ENCODE peak calls at places on chromosomes 13 and 19, in eight cellular contexts. O, P, C, H, M, Z, X and F are unnamed samples.

GRCh38 chr13:110209950-110210603 is 96.9 kb downstream of the COL4A1 start:
- DNase-seq in O (no peak), P (no peak), C (no peak), H (no peak), M (no peak), Z (no peak), X (no peak), F (no peak)

GRCh38 chr19:29576761-29577661 is 29.1 kb upstream of the POP4 start:
- DNase-seq in O (no peak), P (peak; percentile 47), C (no peak), H (no peak), M (no peak), Z (no peak), X (no peak), F (peak; percentile 7)

GRCh38 chr19:51016798-51017683 is 2.5 kb downstream of the KLK10 start:
- DNase-seq in O (no peak), P (peak; percentile 16), C (peak; percentile 26), H (no peak), M (no peak), Z (peak; percentile 74), X (no peak), F (peak; percentile 16)

GRCh38 chr19:40252395-40252794 is 25.9 kb upstream of the CCNP start:
- DNase-seq in O (no peak), P (no peak), C (no peak), H (no peak), M (no peak), Z (no peak), X (peak; percentile 3), F (no peak)

GRCh38 chr13:95360464-95361097 is 59.3 kb upstream of the ABCC4 start:
- DNase-seq in O (no peak), P (peak; percentile 49), C (no peak), H (no peak), M (no peak), Z (no peak), X (no peak), F (peak; percentile 19)

GRCh38 chr13:78599911-78600310 is 3.4 kb downstream of the POU4F1 start:
- DNase-seq in O (no peak), P (no peak), C (no peak), H (no peak), M (no peak), Z (no peak), X (no peak), F (no peak)

GRCh38 chr13:67383358-67383757 is 153.2 kb upstream of the PCDH9 start:
- DNase-seq in O (no peak), P (peak; percentile 17), C (no peak), H (no peak), M (no peak), Z (no peak), X (peak; percentile 51), F (peak; percentile 24)

GRCh38 chr13:28322256-28322895 is 172.6 kb downstream of the FLT1 start:
- DNase-seq in O (no peak), P (peak; percentile 42), C (no peak), H (no peak), M (peak; percentile 88), Z (no peak), X (no peak), F (peak; percentile 57)

GRCh38 chr13:50509167-50509566 is 334.3 kb downstream of the DLEU7 start:
- DNase-seq in O (no peak), P (no peak), C (no peak), H (no peak), M (no peak), Z (no peak), X (no peak), F (no peak)

GRCh38 chr13:110676511-110677204 is 29.3 kb downstream of the CARS2 start:
- DNase-seq in O (no peak), P (no peak), C (no peak), H (no peak), M (no peak), Z (no peak), X (no peak), F (no peak)

GRCh38 chr19:56839665-56840451 is 668 bp downstream of the PEG3 start:
- DNase-seq in O (peak; percentile 92), P (no peak), C (peak; percentile 92), H (no peak), M (peak; percentile 5), Z (no peak), X (peak; percentile 91), F (peak; percentile 74)

GRCh38 chr13:113813749-113814434 is 50.0 kb downstream of the GAS6 start:
- DNase-seq in O (no peak), P (no peak), C (peak; percentile 49), H (no peak), M (no peak), Z (peak; percentile 39), X (peak; percentile 60), F (no peak)

GRCh38 chr13:110298566-110299321 is 8.2 kb downstream of the COL4A1 start:
- DNase-seq in O (no peak), P (no peak), C (no peak), H (no peak), M (no peak), Z (no peak), X (peak; percentile 75), F (no peak)

GRCh38 chr13:73204916-73205315 is 146.1 kb downstream of the KLF5 start:
- DNase-seq in O (no peak), P (no peak), C (no peak), H (no peak), M (no peak), Z (no peak), X (no peak), F (no peak)

GRCh38 chr13:51423766-51424165 is 29.1 kb downstream of the INTS6 start:
- DNase-seq in O (no peak), P (no peak), C (no peak), H (no peak), M (no peak), Z (no peak), X (no peak), F (no peak)

GRCh38 chr19:38213911-38214625 is 10.0 kb downstream of the DPF1 start:
- DNase-seq in O (no peak), P (peak; percentile 61), C (no peak), H (no peak), M (no peak), Z (no peak), X (no peak), F (peak; percentile 19)

GRCh38 chr13:110294624-110295023 is 12.3 kb downstream of the COL4A1 start:
- DNase-seq in O (no peak), P (no peak), C (no peak), H (no peak), M (no peak), Z (no peak), X (no peak), F (no peak)

GRCh38 chr19:10612515-10613119 is 12.7 kb upstream of the SLC44A2 start:
- DNase-seq in O (peak; percentile 87), P (no peak), C (peak; percentile 90), H (no peak), M (no peak), Z (no peak), X (peak; percentile 87), F (no peak)

GRCh38 chr19:56087647-56088346 is 33.3 kb downstream of the ZNF787 start:
- DNase-seq in O (no peak), P (no peak), C (no peak), H (no peak), M (no peak), Z (no peak), X (no peak), F (no peak)

GRCh38 chr19:47499863-47500830 is 14.7 kb downstream of the NAPA start:
- DNase-seq in O (no peak), P (no peak), C (no peak), H (no peak), M (no peak), Z (no peak), X (peak; percentile 51), F (no peak)

DNA sequence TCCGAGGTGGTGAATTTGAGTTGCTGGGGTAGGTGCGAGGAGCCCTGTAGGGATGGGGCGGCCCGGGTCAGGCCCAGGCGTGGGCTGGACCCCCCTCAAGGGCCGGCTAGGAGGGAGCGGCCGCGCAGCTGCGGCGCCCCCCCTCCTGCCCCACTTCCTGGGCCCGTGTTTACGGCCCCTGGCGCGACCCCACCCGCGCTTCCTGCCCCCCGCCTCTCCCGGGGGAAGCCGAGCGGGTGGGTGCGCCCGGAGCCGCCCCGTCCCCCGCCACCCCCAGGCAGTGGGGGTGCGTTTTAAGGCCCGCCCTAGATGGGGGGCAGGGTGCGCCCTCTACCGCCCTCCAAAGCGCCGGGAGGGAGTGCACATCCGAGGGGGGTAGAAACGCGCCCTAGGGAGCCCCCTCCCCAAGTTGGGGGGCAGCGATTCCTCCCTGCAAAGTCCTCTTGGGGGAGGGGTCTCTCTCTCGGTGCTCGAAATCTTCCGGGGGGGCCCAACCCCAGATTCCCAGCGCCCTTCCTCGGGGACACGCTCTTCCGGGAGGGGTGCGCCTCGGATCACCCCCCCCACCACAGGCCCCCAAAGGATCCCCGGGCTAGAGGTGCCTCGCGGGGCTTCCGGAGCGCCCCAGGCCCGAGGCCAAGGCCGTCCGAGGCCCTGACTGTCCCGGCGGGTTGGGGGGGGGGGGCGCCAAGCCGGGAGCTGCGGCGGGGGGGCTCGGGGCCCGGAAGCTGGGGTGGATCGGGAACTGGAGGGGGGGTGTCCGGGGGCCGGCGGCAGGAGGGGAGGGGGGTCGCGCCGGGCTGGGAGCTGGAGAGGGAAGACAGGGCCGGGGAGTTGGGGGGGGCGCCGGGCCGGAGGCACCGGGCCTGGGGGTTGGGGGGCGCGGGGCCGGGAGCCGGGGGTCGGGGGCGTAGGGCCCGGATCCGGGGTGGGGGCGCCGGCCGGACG is 807 bp downstream of the TLE5 start:
- DNase-seq in O (peak; percentile 70), P (peak; percentile 17), C (peak; percentile 51), H (no peak), M (no peak), Z (peak; percentile 30), X (peak; percentile 85), F (no peak)
- TF ChIP-seq CTCF in O (no peak), P (peak; percentile 26), C (no peak), H (peak; percentile 41), M (peak; percentile 42), Z (peak; percentile 39), X (peak; percentile 61), F (no peak)

GRCh38 chr19:49339364-49340068 is 4.3 kb downstream of the CD37 start:
- DNase-seq in O (peak; percentile 87), P (peak; percentile 50), C (peak; percentile 91), H (no peak), M (peak; percentile 35), Z (peak; percentile 95), X (peak; percentile 90), F (peak; percentile 87)
- H3K4me3 ChIP-seq in O (peak overlapping the region; percentile 58), P (no peak overlapping the region), C (peak overlapping the region; percentile 57), H (no peak overlapping the region), M (peak overlapping the region; percentile 19), Z (peak overlapping the region; percentile 18), X (peak overlapping the region; percentile 43), F (peak overlapping the region; percentile 15)

DNA sequence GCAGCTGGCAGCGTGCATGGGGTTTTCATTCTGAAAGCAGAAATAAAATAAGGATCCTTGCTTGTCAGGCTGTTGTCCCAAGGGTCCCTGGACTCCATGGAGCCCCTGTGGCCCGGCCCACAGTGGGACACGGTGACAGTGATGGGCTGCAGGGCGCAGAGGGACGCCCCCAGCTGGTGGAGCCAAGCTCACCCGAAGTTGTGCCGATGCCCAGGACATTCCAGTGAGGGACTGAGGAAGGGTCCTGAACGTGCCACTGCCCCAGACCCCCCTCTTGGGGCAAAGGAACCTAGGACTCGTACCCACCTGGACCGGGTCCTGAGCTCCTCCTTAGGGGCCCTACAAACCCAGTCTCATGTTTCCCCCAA is 35.0 kb downstream of the MYO9B start:
- DNase-seq in O (no peak), P (no peak), C (no peak), H (no peak), M (no peak), Z (no peak), X (no peak), F (no peak)
- TF ChIP-seq CTCF in O (no peak), P (no peak), C (no peak), H (no peak), M (no peak), Z (no peak), X (no peak), F (no peak)

GRCh38 chr19:7981661-7982060 is 23.8 kb downstream of the ELAVL1 start:
- DNase-seq in O (no peak), P (no peak), C (no peak), H (no peak), M (no peak), Z (no peak), X (no peak), F (no peak)
- H3K4me3 ChIP-seq in O (no peak overlapping the region), P (no peak overlapping the region), C (no peak overlapping the region), H (no peak overlapping the region), M (no peak overlapping the region), Z (no peak overlapping the region), X (no peak overlapping the region), F (no peak overlapping the region)